ENCODE peak calls at places on chromosome 1, in nine cellular contexts. N is CD8-positive, alpha-beta T cell; B is neural progenitor cell; H is cardiac muscle cell; L is hepatocyte; J is thoracic aorta; D is breast epithelium; O is cardiac fibroblast; G is SJSA1. V is an unnamed sample.

GRCh38 chr1:229716064-229716463 is 90.0 kb downstream of the URB2 start:
- DNase-seq in N (no peak), B (peak), H (no peak), L (no peak), J (no peak), D (no peak), O (no peak), G (no peak), V (no peak)

GRCh38 chr1:101290119-101290921 is 53.5 kb downstream of the S1PR1 start:
- DNase-seq in N (no peak), B (no peak), H (no peak), L (no peak), J (no peak), D (no peak), O (no peak), G (no peak), V (no peak)

GRCh38 chr1:2375923-2376260 is 15.5 kb downstream of the MORN1 start:
- DNase-seq in N (no peak), B (no peak), H (no peak), L (no peak), J (no peak), D (no peak), O (no peak), G (no peak), V (no peak)

GRCh38 chr1:90434460-90434859 is 282.6 kb downstream of the BARHL2 start:
- DNase-seq in N (no peak), B (peak), H (peak), L (peak), J (no peak), D (no peak), O (peak), G (no peak), V (peak)

GRCh38 chr1:220462756-220463155 is 65.2 kb upstream of the MARK1 start:
- DNase-seq in N (no peak), B (peak), H (peak), L (peak), J (no peak), D (no peak), O (no peak), G (no peak), V (peak)

GRCh38 chr1:7292033-7292681 is 478.9 kb upstream of the VAMP3 start:
- DNase-seq in N (no peak), B (no peak), H (no peak), L (no peak), J (no peak), D (no peak), O (no peak), G (no peak), V (no peak)

GRCh38 chr1:225937048-225937968 is 3.7 kb downstream of the LEFTY2 start:
- DNase-seq in N (no peak), B (no peak), H (no peak), L (no peak), J (no peak), D (no peak), O (no peak), G (no peak), V (no peak)

GRCh38 chr1:2320760-2321159 is 70.6 kb downstream of the MORN1 start:
- DNase-seq in N (no peak), B (no peak), H (no peak), L (no peak), J (no peak), D (no peak), O (no peak), G (no peak), V (no peak)

GRCh38 chr1:236269439-236269838 is 12.3 kb downstream of the ERO1B start:
- DNase-seq in N (no peak), B (no peak), H (no peak), L (no peak), J (no peak), D (no peak), O (no peak), G (no peak), V (no peak)

GRCh38 chr1:85607126-85607912 is 26.8 kb downstream of the CCN1 start:
- DNase-seq in N (no peak), B (peak), H (peak), L (peak), J (no peak), D (no peak), O (peak), G (peak), V (no peak)

GRCh38 chr1:89550995-89551394 is 26.4 kb downstream of the LRRC8B start:
- DNase-seq in N (no peak), B (no peak), H (no peak), L (no peak), J (no peak), D (no peak), O (no peak), G (no peak), V (no peak)

GRCh38 chr1:109025691-109026090 is 16.2 kb downstream of the WDR47 start:
- DNase-seq in N (no peak), B (no peak), H (no peak), L (no peak), J (no peak), D (no peak), O (no peak), G (no peak), V (no peak)

GRCh38 chr1:64404202-64404601 is 65.7 kb upstream of the CACHD1 start:
- DNase-seq in N (no peak), B (no peak), H (no peak), L (no peak), J (no peak), D (no peak), O (no peak), G (no peak), V (no peak)

GRCh38 chr1:20194224-20194623 is 7.9 kb upstream of the PLA2G2C start:
- DNase-seq in N (no peak), B (no peak), H (no peak), L (no peak), J (no peak), D (no peak), O (no peak), G (no peak), V (no peak)

GRCh38 chr1:208204779-208205178 is 39.4 kb downstream of the PLXNA2 start:
- DNase-seq in N (no peak), B (no peak), H (no peak), L (no peak), J (no peak), D (no peak), O (no peak), G (no peak), V (no peak)

GRCh38 chr1:155196893-155197638 is 10.6 kb downstream of the THBS3 start:
- DNase-seq in N (no peak), B (no peak), H (no peak), L (no peak), J (no peak), D (no peak), O (no peak), G (no peak), V (no peak)

GRCh38 chr1:231376101-231376500 is 38.0 kb downstream of the SPRTN start:
- DNase-seq in N (no peak), B (no peak), H (no peak), L (no peak), J (no peak), D (no peak), O (no peak), G (no peak), V (no peak)

GRCh38 chr1:6148497-6149241 is 31.5 kb downstream of the CHD5 start:
- DNase-seq in N (peak), B (peak), H (peak), L (peak), J (no peak), D (no peak), O (peak), G (no peak), V (peak)

GRCh38 chr1:119582801-119583200 is 65.3 kb downstream of the ZNF697 start:
- DNase-seq in N (no peak), B (peak), H (peak), L (peak), J (no peak), D (no peak), O (peak), G (peak), V (peak)

GRCh38 chr1:163897401-163898169 is 575.8 kb downstream of the NUF2 start:
- DNase-seq in N (no peak), B (no peak), H (no peak), L (no peak), J (no peak), D (no peak), O (peak), G (no peak), V (no peak)

GRCh38 chr1:44908427-44908826 is 65.4 kb upstream of the PTCH2 start:
- DNase-seq in N (no peak), B (no peak), H (no peak), L (no peak), J (no peak), D (no peak), O (no peak), G (no peak), V (no peak)

GRCh38 chr1:91502138-91502881 is 1.7 kb downstream of the CDC7 start:
- DNase-seq in N (no peak), B (no peak), H (no peak), L (no peak), J (no peak), D (no peak), O (no peak), G (no peak), V (no peak)
- H3K4me3 ChIP-seq in N (no peak), B (peak), H (peak), L (peak), J (no peak), D (no peak), O (peak), G (peak), V (peak)

DNA sequence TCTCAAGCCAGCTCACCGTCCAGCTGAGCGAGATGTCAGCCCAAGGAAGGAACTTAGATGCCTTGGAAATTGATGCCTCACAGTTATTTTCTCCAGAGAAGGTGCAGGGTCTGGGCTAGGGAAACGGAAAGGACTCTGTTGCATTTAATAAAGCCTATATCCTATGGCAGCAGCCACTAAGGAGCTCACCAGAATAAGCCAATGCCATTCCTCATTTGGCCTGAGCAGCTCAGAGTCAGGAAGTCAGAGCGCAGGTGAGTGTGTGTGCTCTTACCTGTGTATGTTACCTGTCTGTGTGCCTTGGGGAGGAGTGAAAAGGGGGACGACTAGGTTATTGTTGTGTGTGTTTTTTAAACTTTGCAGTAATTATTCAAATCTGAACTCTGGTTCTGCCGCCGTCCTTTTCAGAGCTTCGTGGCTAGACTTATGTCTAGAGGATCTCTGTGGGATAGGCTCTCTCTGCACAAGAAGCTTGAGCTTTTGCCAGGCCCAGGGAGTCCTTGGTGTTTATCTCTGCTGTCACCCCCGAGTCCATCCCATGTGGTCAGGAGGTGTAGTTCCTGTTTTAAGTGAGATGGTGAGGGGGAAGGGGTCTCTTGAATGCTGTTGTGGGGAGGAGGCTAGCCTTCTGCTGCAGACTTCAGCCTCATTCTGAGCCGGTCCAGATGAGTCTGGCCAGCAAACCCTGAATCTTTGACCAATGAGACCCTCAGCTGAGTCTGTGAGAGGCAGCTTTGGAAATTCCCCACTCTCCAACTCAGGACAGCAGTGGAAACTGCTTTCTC is 2.4 kb downstream of the TMCC2 start:
- DNase-seq in N (no peak), B (no peak), H (no peak), L (no peak), J (no peak), D (no peak), O (no peak), G (no peak), V (no peak)
- H3K4me3 ChIP-seq in N (no peak), B (no peak), H (no peak), L (no peak), J (peak), D (peak), O (no peak), G (no peak), V (no peak)

GRCh38 chr1:30864681-30865080 is 43.9 kb downstream of the SDC3 start:
- DNase-seq in N (no peak), B (no peak), H (no peak), L (no peak), J (no peak), D (no peak), O (peak), G (no peak), V (no peak)
- H3K4me3 ChIP-seq in N (no peak), B (no peak), H (no peak), L (no peak), J (no peak), D (no peak), O (no peak), G (no peak), V (no peak)

GRCh38 chr1:11731719-11732283 is 4.1 kb upstream of the AGTRAP start:
- DNase-seq in N (no peak), B (peak), H (no peak), L (peak), J (no peak), D (peak), O (peak), G (no peak), V (no peak)
- H3K4me3 ChIP-seq in N (peak), B (no peak), H (no peak), L (no peak), J (peak), D (peak), O (peak), G (peak), V (no peak)

DNA sequence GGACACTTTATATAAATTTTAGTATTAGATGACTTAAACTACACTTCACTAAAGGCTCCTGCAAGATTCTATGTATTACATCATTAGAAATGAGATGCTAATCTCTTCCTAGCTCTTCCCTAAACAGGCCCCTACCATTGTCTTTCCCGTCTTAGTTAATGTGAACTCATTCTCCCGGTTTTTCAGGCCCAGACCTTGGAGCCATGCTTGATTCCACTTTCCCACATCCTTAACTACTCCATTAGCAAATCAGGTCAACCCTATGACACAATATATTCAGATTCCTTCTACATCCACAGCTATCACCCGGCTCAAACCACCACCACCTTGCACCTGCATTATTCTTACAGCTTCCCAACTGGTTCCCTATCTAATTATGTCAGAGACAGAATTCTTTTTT is 73.3 kb downstream of the NVL start:
- DNase-seq in N (no peak), B (peak), H (no peak), L (no peak), J (no peak), D (no peak), O (no peak), G (no peak), V (no peak)
- H3K4me3 ChIP-seq in N (no peak), B (no peak), H (no peak), L (no peak), J (no peak), D (no peak), O (no peak), G (no peak), V (no peak)

GRCh38 chr1:78303620-78304019 is 187.2 kb upstream of the PTGFR start:
- DNase-seq in N (no peak), B (no peak), H (no peak), L (no peak), J (no peak), D (no peak), O (peak), G (no peak), V (no peak)
- H3K4me3 ChIP-seq in N (no peak), B (no peak), H (no peak), L (no peak), J (no peak), D (no peak), O (no peak), G (no peak), V (no peak)

GRCh38 chr1:192577145-192578140 is 1.9 kb downstream of the RGS1 start:
- DNase-seq in N (no peak), B (no peak), H (no peak), L (no peak), J (no peak), D (no peak), O (no peak), G (no peak), V (no peak)
- H3K4me3 ChIP-seq in N (no peak), B (no peak), H (no peak), L (no peak), J (peak), D (no peak), O (no peak), G (no peak), V (no peak)

GRCh38 chr1:239678181-239678580 is 291.8 kb downstream of the CHRM3 start:
- DNase-seq in N (no peak), B (no peak), H (no peak), L (no peak), J (no peak), D (no peak), O (no peak), G (no peak), V (no peak)

GRCh38 chr1:239676522-239677273 is 290.3 kb downstream of the CHRM3 start:
- DNase-seq in N (no peak), B (no peak), H (no peak), L (no peak), J (no peak), D (no peak), O (no peak), G (no peak), V (no peak)

GRCh38 chr1:239675735-239676134 is 289.4 kb downstream of the CHRM3 start:
- DNase-seq in N (no peak), B (no peak), H (no peak), L (no peak), J (no peak), D (no peak), O (no peak), G (no peak), V (no peak)

GRCh38 chr1:239677362-239677761 is 291.0 kb downstream of the CHRM3 start:
- DNase-seq in N (no peak), B (no peak), H (no peak), L (no peak), J (no peak), D (no peak), O (no peak), G (no peak), V (no peak)

DNA sequence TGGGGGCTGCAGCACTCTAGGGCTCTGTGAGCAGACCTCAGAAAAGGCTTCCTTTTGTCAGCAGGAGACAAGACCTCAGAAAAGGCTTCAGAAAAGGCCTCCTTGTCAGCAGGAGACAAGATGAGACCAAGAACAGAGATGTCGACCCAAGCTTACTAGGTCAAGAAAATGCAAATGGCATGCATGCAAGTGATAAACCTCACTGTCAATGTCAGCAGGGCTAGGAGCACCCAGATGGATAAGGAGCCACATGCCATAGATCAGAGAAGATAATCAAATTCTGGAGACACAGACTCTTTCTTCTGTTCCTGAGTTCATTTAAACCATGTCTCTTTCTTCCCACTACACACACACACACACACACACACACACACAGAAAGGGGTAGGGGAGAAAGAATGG is 285.9 kb downstream of the CHRM3 start:
- DNase-seq in N (no peak), B (no peak), H (no peak), L (no peak), J (no peak), D (no peak), O (no peak), G (no peak), V (no peak)
- H3K4me3 ChIP-seq in N (no peak), B (no peak), H (no peak), L (no peak), J (no peak), D (no peak), O (no peak), G (no peak), V (no peak)

GRCh38 chr1:32869844-32870614 is 683 bp downstream of the FNDC5 start:
- DNase-seq in N (no peak), B (no peak), H (no peak), L (no peak), J (no peak), D (no peak), O (no peak), G (no peak), V (no peak)

GRCh38 chr1:32873484-32873883 is 2.8 kb upstream of the FNDC5 start:
- DNase-seq in N (no peak), B (no peak), H (no peak), L (no peak), J (no peak), D (no peak), O (no peak), G (no peak), V (no peak)

GRCh38 chr1:32871364-32872188 is 864 bp upstream of the FNDC5 start:
- DNase-seq in N (no peak), B (peak), H (no peak), L (no peak), J (no peak), D (no peak), O (no peak), G (no peak), V (no peak)

GRCh38 chr1:32870615-32871363 is at the start of gene FNDC5:
- DNase-seq in N (no peak), B (peak), H (peak), L (peak), J (no peak), D (no peak), O (peak), G (no peak), V (no peak)

DNA sequence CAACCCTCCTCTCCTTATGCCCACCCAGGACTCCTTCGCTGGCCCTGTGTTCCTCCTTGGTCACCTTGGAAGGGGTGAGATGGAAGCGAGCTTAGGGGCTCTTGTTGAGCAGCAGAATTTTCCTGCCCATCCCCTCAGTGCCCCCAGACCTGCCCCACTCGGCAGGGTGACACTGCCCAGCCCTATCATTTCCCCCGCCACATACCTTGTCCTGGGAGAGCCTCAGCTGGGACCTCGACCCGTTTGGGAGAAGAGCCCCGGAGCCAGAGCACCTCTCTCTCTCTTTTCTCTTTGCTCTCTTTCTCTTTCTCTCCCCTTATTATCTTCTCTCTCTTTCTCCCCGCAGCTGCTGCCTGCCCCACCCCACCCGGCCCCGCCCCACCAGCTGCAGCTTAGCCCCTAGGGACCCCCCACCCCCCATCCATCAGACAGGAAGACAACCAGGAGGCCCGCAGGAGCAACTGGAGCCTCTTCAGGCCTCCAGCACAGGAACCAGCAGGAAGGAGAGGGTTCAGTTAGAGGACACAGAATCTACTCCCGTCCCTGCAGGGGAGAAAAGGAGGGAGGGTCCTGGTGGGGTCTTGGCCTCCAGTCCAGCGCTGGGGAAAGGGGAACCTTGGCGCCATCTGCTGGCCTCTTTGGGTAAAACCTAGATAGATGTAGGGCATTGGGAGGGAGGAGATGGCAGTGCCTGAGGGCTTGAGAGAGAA is 1.6 kb upstream of the FNDC5 start:
- DNase-seq in N (peak), B (peak), H (peak), L (peak), J (no peak), D (no peak), O (peak), G (peak), V (peak)
- H3K4me3 ChIP-seq in N (no peak), B (peak), H (no peak), L (no peak), J (no peak), D (no peak), O (no peak), G (no peak), V (no peak)

DNA sequence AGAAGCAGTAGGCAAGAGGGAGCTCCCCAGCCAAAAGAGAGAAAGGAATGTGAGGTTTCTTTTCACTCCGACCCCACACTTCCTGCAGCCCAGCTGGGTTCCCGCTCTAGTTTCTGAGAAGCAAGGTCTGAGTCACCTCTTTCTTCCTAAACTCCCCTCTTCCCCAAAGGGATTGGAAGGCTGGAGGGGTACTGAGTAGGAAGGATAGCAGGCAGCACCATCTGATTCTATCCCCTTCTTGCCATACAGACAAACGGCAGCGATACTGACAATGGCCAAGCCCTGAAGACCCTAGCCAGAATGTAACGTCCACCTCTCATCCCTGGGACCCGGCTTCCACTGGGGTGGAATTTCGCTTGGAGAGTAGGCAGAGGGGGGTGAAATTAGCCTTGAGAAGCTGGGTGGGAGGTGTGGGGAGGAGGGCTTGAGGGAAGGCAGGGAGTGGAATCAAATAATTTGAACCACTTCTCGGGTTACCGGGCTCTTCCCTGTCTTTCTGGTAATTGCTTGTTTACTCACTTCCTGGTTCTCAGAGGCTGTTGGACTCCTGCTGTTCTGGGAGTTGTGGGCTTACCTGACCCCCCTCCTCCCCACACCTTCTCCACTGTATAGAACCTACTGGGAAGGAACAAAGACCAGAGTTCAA is 13.2 kb downstream of the IER5 start:
- DNase-seq in N (no peak), B (peak), H (no peak), L (no peak), J (no peak), D (no peak), O (peak), G (peak), V (no peak)
- H3K4me3 ChIP-seq in N (no peak), B (peak), H (no peak), L (no peak), J (no peak), D (no peak), O (no peak), G (no peak), V (no peak)

V was measured in Jurkat, Clone E6-1.